ENCODE peak calls at places on chromosomes 11 and 22, in eight cellular contexts. M, S, F, T, V, G, A and H are unnamed samples.

GRCh38 chr11:92376146-92376599 is 151.6 kb downstream of the FAT3 start:
- DNase-seq in M (no peak), V (peak), A (peak), F (no peak), G (no peak), T (no peak), S (peak), H (no peak)

GRCh38 chr11:74689666-74690065 is 41.6 kb downstream of the CHRDL2 start:
- DNase-seq in G (no peak), A (peak), T (no peak), S (peak), F (no peak), M (no peak), V (no peak), H (no peak)

GRCh38 chr11:73931039-73931645 is 19.7 kb upstream of the DNAJB13 start:
- DNase-seq in A (peak), G (no peak), T (peak), S (peak), M (no peak), V (peak), F (peak), H (no peak)

GRCh38 chr11:44445500-44446340 is 119.7 kb upstream of the CD82 start:
- DNase-seq in S (no peak), T (no peak), A (no peak), F (peak), G (no peak), V (no peak), M (no peak), H (no peak)

GRCh38 chr11:7353100-7353499 is 101.4 kb downstream of the SYT9 start:
- DNase-seq in A (peak), V (no peak), G (no peak), T (no peak), F (no peak), S (no peak), M (no peak), H (no peak)

GRCh38 chr11:75273989-75274391 is 33.4 kb downstream of the TPBGL start:
- DNase-seq in F (peak), T (no peak), G (no peak), S (no peak), A (no peak), V (no peak), M (peak), H (no peak)

GRCh38 chr11:267491-267994 is 10.7 kb upstream of the NLRP6 start:
- DNase-seq in F (peak), G (no peak), A (peak), T (no peak), S (no peak), M (peak), V (no peak), H (no peak)

GRCh38 chr11:96023311-96023710 is 99.4 kb upstream of the MTMR2 start:
- DNase-seq in F (no peak), V (no peak), T (no peak), S (no peak), M (no peak), G (no peak), A (no peak), H (no peak)

GRCh38 chr11:65524747-65525658 is at the start of gene SCYL1:
- DNase-seq in V (no peak), F (peak), T (no peak), A (peak), G (peak), S (peak), M (peak), H (peak)

GRCh38 chr11:68357568-68357967 is 45.2 kb downstream of the LRP5 start:
- DNase-seq in G (no peak), M (no peak), F (no peak), T (no peak), A (no peak), S (no peak), V (no peak), H (no peak)

GRCh38 chr11:41660585-41660984 is 201.1 kb upstream of the LRRC4C start:
- DNase-seq in V (no peak), A (no peak), M (no peak), G (no peak), F (no peak), T (no peak), S (no peak), H (no peak)

GRCh38 chr22:39351689-39352214 is 2.0 kb downstream of the SYNGR1 start:
- DNase-seq in V (no peak), T (no peak), S (no peak), M (no peak), G (no peak), A (peak), F (no peak), H (no peak)

GRCh38 chr11:22828373-22828772 is 1.2 kb downstream of the SVIP start:
- DNase-seq in V (no peak), S (no peak), T (no peak), G (no peak), M (no peak), A (no peak), F (no peak), H (no peak)

GRCh38 chr11:65471410-65471762 is 27.5 kb upstream of the MALAT1 start:
- DNase-seq in S (peak), A (peak), T (peak), M (no peak), G (no peak), V (no peak), F (peak), H (peak)

GRCh38 chr22:25420925-25421904 is 143.3 kb upstream of the GRK3 start:
- DNase-seq in G (no peak), T (no peak), M (no peak), V (no peak), S (peak), A (peak), F (no peak), H (peak)

GRCh38 chr11:85751738-85752137 is 59.2 kb downstream of the SYTL2 start:
- DNase-seq in F (no peak), A (peak), M (no peak), G (no peak), S (no peak), V (no peak), T (no peak), H (no peak)

GRCh38 chr11:6992457-6993431 is 27.4 kb downstream of the ZNF214 start:
- DNase-seq in T (no peak), F (no peak), G (no peak), A (peak), V (peak), S (peak), M (no peak), H (no peak)

GRCh38 chr11:116536416-116536815 is 236.4 kb downstream of the BUD13 start:
- DNase-seq in F (peak), V (no peak), T (no peak), M (peak), S (no peak), G (no peak), A (no peak), H (no peak)

GRCh38 chr11:66347425-66348276 is at the start of gene B4GAT1:
- DNase-seq in V (peak), A (peak), F (peak), G (peak), T (peak), M (peak), S (peak), H (peak)

GRCh38 chr22:40050258-40050657 is 55.5 kb downstream of the FAM83F start:
- DNase-seq in G (no peak), S (no peak), M (no peak), A (no peak), V (no peak), F (no peak), T (no peak), H (no peak)

GRCh38 chr11:46693597-46694012 is 6.8 kb downstream of the ARHGAP1 start:
- DNase-seq in T (no peak), A (peak), V (no peak), F (no peak), G (no peak), M (no peak), S (no peak), H (no peak)

GRCh38 chr11:85843929-85844328 is 11.3 kb upstream of the CCDC83 start:
- DNase-seq in F (no peak), T (no peak), S (no peak), V (no peak), G (no peak), A (no peak), M (no peak), H (no peak)

GRCh38 chr22:49595465-49596078 is 232.1 kb downstream of the BRD1 start:
- DNase-seq in M (no peak), S (no peak), G (no peak), A (no peak), F (no peak), T (no peak), V (no peak), H (no peak)

GRCh38 chr22:22877523-22878210 is 9.9 kb upstream of the IGLL5 start:
- DNase-seq in F (peak), V (peak), M (peak), T (no peak), S (peak), A (peak), G (peak), H (no peak)

GRCh38 chr22:50400406-50400805 is 57.3 kb downstream of the PPP6R2 start:
- DNase-seq in S (no peak), G (no peak), V (no peak), M (no peak), F (no peak), T (no peak), A (no peak), H (no peak)

GRCh38 chr22:29141078-29141688 is 64.5 kb upstream of the EMID1 start:
- DNase-seq in G (no peak), S (no peak), T (no peak), A (no peak), M (no peak), F (no peak), V (no peak), H (no peak)

GRCh38 chr11:60905551-60906113 is 753 bp downstream of the PRPF19 start:
- DNase-seq in S (peak), T (no peak), V (peak), F (no peak), M (no peak), A (peak), G (no peak), H (peak)

GRCh38 chr22:41302016-41302767 is 867 bp downstream of the ZC3H7B start:
- DNase-seq in S (no peak), M (no peak), G (no peak), V (no peak), F (no peak), T (no peak), A (peak), H (no peak)

GRCh38 chr11:95556342-95557151 is 233.0 kb downstream of the FAM76B start:
- DNase-seq in F (no peak), G (no peak), S (peak), A (peak), M (no peak), T (no peak), V (peak), H (no peak)

GRCh38 chr11:118628861-118629549 is 21.6 kb downstream of the PHLDB1 start:
- DNase-seq in G (no peak), F (no peak), A (peak), V (no peak), T (no peak), S (no peak), M (no peak), H (peak)

GRCh38 chr11:45104790-45105084 is 41.7 kb upstream of the PRDM11 start:
- DNase-seq in T (no peak), G (no peak), V (no peak), A (no peak), S (no peak), M (no peak), F (no peak), H (no peak)

GRCh38 chr11:87421422-87421821 is 383.7 kb downstream of the TMEM135 start:
- DNase-seq in M (no peak), T (peak), G (no peak), F (no peak), V (peak), A (peak), S (peak), H (no peak)